ENCODE peak calls at places on chromosomes 2 and 18, in seven cellular contexts. P, Y, G, L, V, U and M are unnamed samples.

GRCh38 chr2:98126061-98126460 is 39.1 kb downstream of the VWA3B start:
- DNase-seq in G (no peak), V (no peak), Y (no peak), P (no peak), U (no peak), L (no peak), M (no peak)

GRCh38 chr2:217035967-217036366 is 176.1 kb upstream of the TNP1 start:
- DNase-seq in G (no peak), L (no peak), P (no peak), Y (no peak), V (no peak), U (no peak), M (no peak)

GRCh38 chr2:7788736-7789135 is 871.5 kb downstream of the RNF144A start:
- DNase-seq in Y (no peak), U (no peak), G (no peak), P (no peak), V (no peak), L (no peak), M (no peak)

GRCh38 chr2:175218551-175218950 is 37.0 kb upstream of the ATP5MC3 start:
- DNase-seq in V (no peak), G (no peak), P (no peak), U (no peak), L (no peak), Y (no peak), M (no peak)

GRCh38 chr2:109242654-109243331 is 113.8 kb downstream of the SH3RF3 start:
- DNase-seq in P (peak), L (no peak), Y (no peak), G (no peak), V (no peak), U (no peak), M (peak)

GRCh38 chr2:9306910-9307309 is 100.3 kb downstream of the ASAP2 start:
- DNase-seq in Y (no peak), V (no peak), G (no peak), P (peak), U (no peak), L (no peak), M (no peak)

GRCh38 chr2:74384051-74384450 is 3.9 kb upstream of the DCTN1 start:
- DNase-seq in V (no peak), G (no peak), U (no peak), P (no peak), Y (no peak), L (no peak), M (no peak)

GRCh38 chr18:23735021-23735464 is 45.8 kb downstream of the LAMA3 start:
- DNase-seq in L (no peak), V (no peak), U (no peak), G (no peak), Y (no peak), P (peak), M (peak)

GRCh38 chr2:136206613-136207012 is 88.7 kb upstream of the CXCR4 start:
- DNase-seq in G (no peak), P (no peak), V (peak), Y (peak), L (no peak), U (no peak), M (no peak)

GRCh38 chr18:45619826-45620201 is 4.5 kb downstream of the SLC14A2 start:
- DNase-seq in P (no peak), V (no peak), U (no peak), Y (no peak), L (no peak), G (no peak), M (no peak)

GRCh38 chr18:79947054-79947755 is 4.2 kb downstream of the SLC66A2 start:
- DNase-seq in P (no peak), L (no peak), U (no peak), V (no peak), Y (no peak), G (no peak), M (no peak)

GRCh38 chr2:229586746-229587705 is 127.3 kb downstream of the DNER start:
- DNase-seq in Y (peak), L (peak), V (peak), G (peak), P (peak), U (peak), M (peak)

GRCh38 chr2:113105047-113105446 is 22.4 kb upstream of the IL1RN start:
- DNase-seq in P (no peak), U (no peak), V (no peak), Y (peak), G (no peak), L (no peak), M (no peak)

GRCh38 chr2:134558208-134558890 is 160.5 kb downstream of the TMEM163 start:
- DNase-seq in L (no peak), Y (no peak), V (peak), P (no peak), G (no peak), U (no peak), M (no peak)

GRCh38 chr2:203869610-203870042 is 2.1 kb downstream of the CTLA4 start:
- DNase-seq in V (no peak), L (no peak), G (no peak), Y (peak), P (no peak), U (no peak), M (no peak)

GRCh38 chr2:14420851-14421250 is 211.7 kb upstream of the LRATD1 start:
- DNase-seq in V (no peak), U (no peak), Y (no peak), G (no peak), L (no peak), P (no peak), M (no peak)

GRCh38 chr2:222942977-222943376 is 82.1 kb downstream of the ACSL3 start:
- DNase-seq in Y (no peak), G (no peak), L (no peak), U (no peak), V (no peak), P (no peak), M (no peak)

GRCh38 chr2:32272279-32272678 is 5.4 kb upstream of the YIPF4 start:
- DNase-seq in Y (no peak), U (no peak), G (no peak), V (no peak), P (no peak), L (no peak), M (no peak)

GRCh38 chr2:31547485-31547884 is 33.3 kb downstream of the SRD5A2 start:
- DNase-seq in P (no peak), L (no peak), Y (no peak), U (no peak), G (no peak), V (no peak), M (no peak)

GRCh38 chr2:8541223-8541622 is 140.6 kb upstream of the ID2 start:
- DNase-seq in G (no peak), P (no peak), L (no peak), Y (no peak), U (no peak), V (no peak), M (no peak)